ENCODE peak calls at places on chromosomes 5 and 9, in five cellular contexts. M is IMR-90, T is GM12878, A is K562, F is HepG2. H is an unnamed sample.

GRCh38 chr5:54438601-54439399 is 16.7 kb upstream of the HSPB3 start:
- DNase-seq in M (no peak), T (no peak), A (no peak), F (no peak), H (no peak)

GRCh38 chr5:72015103-72015548 is 92.1 kb upstream of the MAP1B start:
- DNase-seq in M (peak), T (no peak), A (peak), F (peak), H (peak)

GRCh38 chr9:102779341-102779740 is 215.8 kb upstream of the CYLC2 start:
- DNase-seq in M (no peak), T (no peak), A (no peak), F (no peak), H (no peak)

GRCh38 chr9:131943397-131943796 is 136.3 kb downstream of the MED27 start:
- DNase-seq in M (no peak), T (no peak), A (no peak), F (no peak), H (no peak)

GRCh38 chr5:116359575-116359974 is 215.0 kb downstream of the SEMA6A start:
- DNase-seq in M (no peak), T (no peak), A (no peak), F (no peak), H (no peak)

GRCh38 chr9:127015926-127016512 is 101.4 kb downstream of the RALGPS1 start:
- DNase-seq in M (no peak), T (no peak), A (no peak), F (no peak), H (no peak)

GRCh38 chr9:87537625-87538024 is 40.0 kb downstream of the DAPK1 start:
- DNase-seq in M (no peak), T (no peak), A (no peak), F (no peak), H (no peak)

GRCh38 chr9:4175846-4176245 is 124.0 kb downstream of the GLIS3 start:
- DNase-seq in M (peak), T (no peak), A (no peak), F (no peak), H (no peak)

GRCh38 chr9:120868339-120868675 is 8.7 kb downstream of the PHF19 start:
- DNase-seq in M (peak), T (no peak), A (no peak), F (no peak), H (no peak)

GRCh38 chr5:150612405-150612804 is 28.1 kb upstream of the SYNPO start:
- DNase-seq in M (no peak), T (no peak), A (no peak), F (no peak), H (no peak)

GRCh38 chr5:107955321-107955720 is 284.6 kb upstream of the EFNA5 start:
- DNase-seq in M (no peak), T (no peak), A (no peak), F (no peak), H (no peak)

GRCh38 chr5:10990626-10991025 is 229.6 kb upstream of the DAP start:
- DNase-seq in M (no peak), T (no peak), A (no peak), F (no peak), H (no peak)

GRCh38 chr9:115672477-115673316 is 480.9 kb upstream of the PAPPA start:
- DNase-seq in M (peak), T (no peak), A (no peak), F (peak), H (no peak)

GRCh38 chr5:74063821-74064598 is 438.0 kb downstream of the ARHGEF28 start:
- DNase-seq in M (peak), T (no peak), A (no peak), F (peak), H (no peak)

GRCh38 chr5:141001854-141002666 is 35.8 kb downstream of the PCDHAC2 start:
- DNase-seq in M (no peak), T (no peak), A (no peak), F (no peak), H (peak)

GRCh38 chr5:116002116-116002906 is 30.0 kb upstream of the ARL14EPL start:
- DNase-seq in M (peak), T (no peak), A (no peak), F (no peak), H (no peak)

GRCh38 chr5:154801083-154801482 is 45.9 kb downstream of the LARP1 start:
- DNase-seq in M (peak), T (no peak), A (no peak), F (no peak), H (no peak)

GRCh38 chr5:187617-188451 is 3.5 kb upstream of the LRRC14B start:
- DNase-seq in M (no peak), T (no peak), A (no peak), F (no peak), H (no peak)

GRCh38 chr5:172453206-172453985 is 929 bp downstream of the SH3PXD2B start:
- DNase-seq in M (peak), T (no peak), A (peak), F (peak), H (peak)
- TF ChIP-seq MXI1 in M (no peak), T (no peak), A (no peak), F (no peak), H (no peak)

GRCh38 chr9:124456341-124457078 is 6.3 kb downstream of the ADGRD2 start:
- DNase-seq in M (no peak), T (no peak), A (no peak), F (no peak), H (no peak)

GRCh38 chr9:124455820-124456219 is 5.6 kb downstream of the ADGRD2 start:
- DNase-seq in M (no peak), T (no peak), A (no peak), F (no peak), H (no peak)

GRCh38 chr9:124454296-124454695 is 4.0 kb downstream of the ADGRD2 start:
- DNase-seq in M (no peak), T (no peak), A (no peak), F (no peak), H (no peak)

GRCh38 chr9:124453586-124454191 is 3.4 kb downstream of the ADGRD2 start:
- DNase-seq in M (no peak), T (no peak), A (peak), F (no peak), H (no peak)

GRCh38 chr9:124454791-124455443 is 4.7 kb downstream of the ADGRD2 start:
- DNase-seq in M (no peak), T (no peak), A (no peak), F (no peak), H (peak)
- TF ChIP-seq MXI1 in M (no peak), T (no peak), A (no peak), F (no peak), H (no peak)

GRCh38 chr5:14813747-14814146 is 57.8 kb downstream of the ANKH start:
- DNase-seq in M (no peak), T (no peak), A (no peak), F (no peak), H (no peak)
- TF ChIP-seq MXI1 in M (no peak), T (no peak), A (no peak), F (no peak), H (no peak)

DNA sequence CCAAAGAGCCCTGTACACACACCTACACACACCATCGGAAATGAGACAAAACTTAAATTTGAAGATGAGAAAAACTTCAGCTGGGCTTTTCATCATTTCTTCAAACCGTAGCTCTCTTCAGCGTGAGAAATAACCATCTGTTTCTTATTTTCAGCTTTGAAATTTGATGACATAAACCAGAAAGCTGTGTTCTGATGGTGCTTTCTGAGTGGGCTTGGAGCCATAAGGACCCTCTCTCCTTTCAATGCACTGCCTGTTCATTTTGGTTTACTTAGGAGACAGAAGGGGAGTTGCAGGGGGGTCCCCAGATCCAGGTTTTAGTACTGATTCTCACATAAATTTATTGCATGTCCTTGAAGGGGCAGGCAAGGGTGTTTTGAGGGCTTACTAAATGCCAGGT is 9.5 kb downstream of the FBXO10 start:
- DNase-seq in M (no peak), T (no peak), A (no peak), F (no peak), H (peak)
- TF ChIP-seq MXI1 in M (no peak), T (no peak), A (no peak), F (no peak), H (no peak)

GRCh38 chr9:109107402-109108240 is 12.1 kb downstream of the TMEM245 start:
- DNase-seq in M (peak), T (no peak), A (peak), F (peak), H (no peak)
- TF ChIP-seq MXI1 in M (no peak), T (no peak), A (no peak), F (no peak), H (no peak)

DNA sequence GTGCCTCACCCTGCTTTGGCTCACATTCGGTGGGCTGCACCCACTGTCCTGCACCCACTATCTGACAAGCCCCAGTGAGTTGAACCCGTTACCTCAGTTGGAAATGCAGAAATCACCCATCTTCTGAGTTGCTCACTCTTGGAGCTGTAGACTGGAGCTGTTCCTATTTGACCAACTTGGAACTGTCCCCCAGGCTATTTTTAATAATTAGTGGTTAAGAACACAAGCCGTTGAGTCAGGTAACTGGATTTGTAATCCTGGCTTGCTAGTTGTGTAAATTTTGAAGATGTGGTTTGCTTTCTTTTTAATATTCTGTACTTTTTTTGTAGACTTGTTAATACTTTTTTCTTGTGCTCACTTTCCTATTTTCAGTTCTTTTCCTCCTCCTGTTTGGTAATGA is 81.2 kb downstream of the CNTLN start:
- DNase-seq in M (no peak), T (no peak), A (no peak), F (no peak), H (no peak)
- TF ChIP-seq MXI1 in M (no peak), T (no peak), A (no peak), F (no peak), H (no peak)

DNA sequence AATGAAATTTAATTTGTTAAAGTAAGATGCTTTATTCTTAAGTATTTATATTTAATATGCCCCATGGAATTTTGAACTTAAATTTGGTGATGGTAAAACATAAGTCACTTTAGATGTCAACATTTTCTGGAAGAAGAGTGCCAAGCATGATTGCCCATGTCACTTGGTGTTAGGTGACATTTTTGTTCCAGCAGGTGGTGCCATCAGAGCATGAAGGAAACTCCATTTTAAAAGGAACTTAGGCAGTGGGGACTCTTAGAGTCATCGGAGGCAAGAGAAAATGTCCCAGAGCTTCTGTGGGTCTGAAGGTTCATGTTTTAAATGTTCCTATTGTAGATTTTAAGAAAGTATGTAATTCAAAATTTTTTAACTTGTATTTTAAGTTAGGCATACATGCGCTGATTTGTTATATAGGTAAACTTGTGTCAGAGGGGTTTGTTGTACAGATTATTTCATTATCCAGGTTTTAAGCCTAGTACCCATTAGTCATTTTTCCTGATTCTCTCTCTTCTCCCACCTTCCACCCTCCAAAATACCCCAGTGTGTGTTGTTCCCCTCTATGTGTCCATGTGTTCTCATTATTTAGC is 789.3 kb downstream of the SEMA5A start:
- DNase-seq in M (peak), T (no peak), A (no peak), F (no peak), H (peak)
- TF ChIP-seq MXI1 in M (no peak), T (no peak), A (no peak), F (no peak), H (no peak)

DNA sequence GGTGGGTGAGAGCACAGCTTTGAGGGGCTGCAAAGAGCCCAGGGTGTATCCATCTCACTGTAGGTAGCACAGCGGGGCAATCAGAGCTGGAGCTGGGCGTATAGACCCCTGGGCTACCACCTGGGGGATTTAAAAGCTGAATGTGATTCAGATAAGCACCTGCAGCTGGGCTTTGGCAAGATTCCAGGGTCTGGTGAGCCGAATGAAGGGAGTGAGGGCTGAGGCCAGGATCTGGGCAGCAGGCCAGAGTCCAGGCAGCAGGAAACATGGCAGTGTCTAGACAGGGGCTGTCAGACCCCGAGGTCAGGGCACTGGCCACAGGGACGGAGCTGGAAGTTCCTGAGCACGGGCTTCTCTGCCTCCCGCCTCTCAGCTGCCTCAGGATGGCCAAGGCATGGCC is 8.7 kb downstream of the ASS1 start:
- DNase-seq in M (peak), T (no peak), A (peak), F (peak), H (peak)
- TF ChIP-seq MXI1 in M (no peak), T (no peak), A (no peak), F (no peak), H (peak)